ENCODE peak calls at places on chromosomes 6 and 20, in seven cellular contexts. P is pancreas, L is cardiac muscle cell, U is Panc1, W is ascending aorta, G is ovary, X is uterus. Q is an unnamed sample. For H3K36me3 and H3K4me1, the result is how much of the 10 kb centered on the place peaks cover.

GRCh38 chr6:66481216-66481615 is 774.2 kb upstream of the EYS start:
- DNase-seq in W (no peak), G (no peak), P (no peak), X (no peak), U (no peak), L (no peak), Q (no peak)

GRCh38 chr20:598133-598881 is 11.8 kb downstream of the TCF15 start:
- DNase-seq in X (no peak), P (no peak), W (no peak), U (no peak), G (no peak), L (no peak), Q (no peak)

GRCh38 chr6:63941747-63942470 is 306.3 kb downstream of the PHF3 start:
- DNase-seq in X (no peak), L (no peak), P (no peak), G (no peak), U (no peak), W (no peak), Q (no peak)

GRCh38 chr20:6162239-6162638 is 39.4 kb upstream of the FERMT1 start:
- DNase-seq in P (peak), W (no peak), G (no peak), L (peak), X (peak), U (no peak), Q (peak)

GRCh38 chr20:32580970-32581838 is 3.9 kb downstream of the NOL4L start:
- DNase-seq in P (no peak), X (no peak), U (no peak), G (no peak), L (peak), W (no peak), Q (no peak)

GRCh38 chr20:58911970-58912369 is 59.5 kb downstream of the GNAS start:
- DNase-seq in L (no peak), G (no peak), U (no peak), P (no peak), W (no peak), X (no peak), Q (no peak)

GRCh38 chr6:109240370-109241084 is 141.7 kb downstream of the CD164 start:
- DNase-seq in L (no peak), W (no peak), X (no peak), G (no peak), U (no peak), P (no peak), Q (no peak)

GRCh38 chr20:63005862-63006564 is 751 bp downstream of the BHLHE23 start:
- DNase-seq in W (no peak), P (no peak), U (no peak), G (no peak), L (peak), X (no peak), Q (no peak)

GRCh38 chr20:31920275-31920855 is 31.5 kb downstream of the PDRG1 start:
- DNase-seq in L (no peak), W (no peak), U (no peak), X (no peak), G (no peak), P (no peak), Q (no peak)

GRCh38 chr6:150018846-150019580 is 6.3 kb downstream of the RAET1L start:
- DNase-seq in X (no peak), W (no peak), L (no peak), U (no peak), G (no peak), P (no peak), Q (no peak)

GRCh38 chr6:31453259-31453658 is 44.7 kb upstream of the MICB start:
- DNase-seq in U (no peak), W (no peak), G (no peak), X (no peak), L (no peak), P (no peak), Q (no peak)

GRCh38 chr6:25278914-25279747 is at the start of gene CARMIL1:
- DNase-seq in L (peak), U (no peak), W (peak), X (peak), G (peak), P (peak), Q (peak)

GRCh38 chr6:21726676-21727075 is 133.1 kb downstream of the SOX4 start:
- DNase-seq in L (no peak), P (no peak), W (no peak), G (no peak), U (no peak), X (no peak), Q (no peak)

GRCh38 chr6:42279144-42279781 is 61.6 kb upstream of the MRPS10 start:
- DNase-seq in G (peak), P (no peak), X (peak), L (no peak), W (no peak), U (no peak), Q (no peak)

GRCh38 chr6:137910843-137911456 is 43.9 kb downstream of the TNFAIP3 start:
- DNase-seq in G (no peak), U (no peak), X (no peak), L (no peak), P (no peak), W (no peak), Q (no peak)

GRCh38 chr6:75386050-75386770 is 101.6 kb upstream of the TMEM30A start:
- DNase-seq in X (no peak), W (no peak), G (no peak), P (no peak), L (no peak), U (no peak), Q (no peak)

GRCh38 chr6:142744836-142745235 is 200.1 kb downstream of the HIVEP2 start:
- DNase-seq in W (no peak), L (no peak), X (no peak), G (no peak), P (no peak), U (no peak), Q (no peak)

GRCh38 chr6:53041356-53041755 is 23.8 kb upstream of the FBXO9 start:
- DNase-seq in G (no peak), L (no peak), X (no peak), W (no peak), P (no peak), U (no peak), Q (no peak)

GRCh38 chr20:56069016-56069415 is 63.7 kb upstream of the CBLN4 start:
- DNase-seq in P (no peak), G (no peak), L (no peak), W (no peak), U (no peak), X (no peak), Q (no peak)

GRCh38 chr6:157726892-157727628 is 96.0 kb upstream of the SNX9 start:
- DNase-seq in X (peak), W (no peak), P (peak), G (peak), U (no peak), L (no peak), Q (peak)

GRCh38 chr20:298755-299391 is 1.5 kb downstream of the ZCCHC3 start:
- DNase-seq in X (no peak), P (no peak), G (no peak), L (no peak), W (no peak), U (no peak), Q (no peak)

GRCh38 chr6:151004415-151005024 is 139.0 kb downstream of the MTHFD1L start:
- DNase-seq in W (no peak), P (no peak), G (no peak), X (peak), L (no peak), U (peak), Q (no peak)

GRCh38 chr20:16940701-16941100 is 192.5 kb downstream of the OTOR start:
- DNase-seq in U (no peak), X (no peak), G (no peak), W (no peak), L (no peak), P (no peak), Q (no peak)

GRCh38 chr20:33261465-33261864 is 21.5 kb upstream of the BPIFB1 start:
- DNase-seq in X (no peak), U (no peak), P (no peak), W (no peak), L (no peak), G (no peak), Q (no peak)

GRCh38 chr6:131923356-131923755 is 27.8 kb downstream of the CCN2 start:
- DNase-seq in L (peak), X (peak), W (no peak), G (peak), P (peak), U (no peak), Q (peak)

GRCh38 chr6:167676000-167676665 is 150.6 kb upstream of the AFDN start:
- DNase-seq in X (peak), G (peak), W (no peak), L (peak), P (peak), U (no peak), Q (no peak)

GRCh38 chr6:74606488-74607135 is 599.2 kb downstream of the COL12A1 start:
- DNase-seq in X (peak), L (no peak), G (no peak), P (no peak), W (no peak), U (no peak), Q (no peak)

GRCh38 chr20:6074784-6075183 is 20.9 kb upstream of the LRRN4 start:
- DNase-seq in L (no peak), U (no peak), X (no peak), P (no peak), G (no peak), W (no peak), Q (no peak)

GRCh38 chr6:15908871-15909270 is 220.0 kb upstream of the MYLIP start:
- DNase-seq in U (no peak), X (no peak), W (no peak), P (no peak), G (no peak), L (no peak), Q (no peak)

GRCh38 chr6:111666812-111667211 is 61.1 kb upstream of the TRAF3IP2 start:
- DNase-seq in P (no peak), X (peak), L (no peak), U (no peak), G (no peak), W (no peak), Q (no peak)
- H3K36me3 ChIP-seq in P (under half), X (under half), L (under half), U (under half), G (under half), W (under half), Q (under half)

GRCh38 chr6:170129691-170130171 is 161.1 kb downstream of the DLL1 start:
- DNase-seq in P (peak), L (peak), U (no peak), X (no peak), W (no peak), G (peak), Q (peak)
- H3K4me1 ChIP-seq in P (under half), L (under half), U (under half), X (under half), W (under half), G (under half), Q (under half)

GRCh38 chr6:7418238-7418905 is 28.8 kb downstream of the RIOK1 start:
- DNase-seq in X (no peak), U (no peak), P (no peak), G (no peak), W (no peak), L (no peak), Q (no peak)
- H3K36me3 ChIP-seq in X (under half), U (under half), P (under half), G (under half), W (half or more), L (under half), Q (under half)

GRCh38 chr20:49393803-49394202 is 88.7 kb downstream of the KCNB1 start:
- DNase-seq in X (no peak), W (no peak), L (no peak), G (no peak), P (no peak), U (no peak), Q (no peak)
- H3K4me1 ChIP-seq in X (under half), W (under half), L (under half), G (under half), P (under half), U (under half), Q (under half)

GRCh38 chr20:36474563-36474962 is 66.8 kb upstream of the MYL9 start:
- DNase-seq in G (no peak), X (no peak), W (no peak), L (no peak), U (no peak), P (no peak), Q (peak)
- H3K36me3 ChIP-seq in G (under half), X (under half), W (under half), L (under half), U (under half), P (under half), Q (under half)

DNA sequence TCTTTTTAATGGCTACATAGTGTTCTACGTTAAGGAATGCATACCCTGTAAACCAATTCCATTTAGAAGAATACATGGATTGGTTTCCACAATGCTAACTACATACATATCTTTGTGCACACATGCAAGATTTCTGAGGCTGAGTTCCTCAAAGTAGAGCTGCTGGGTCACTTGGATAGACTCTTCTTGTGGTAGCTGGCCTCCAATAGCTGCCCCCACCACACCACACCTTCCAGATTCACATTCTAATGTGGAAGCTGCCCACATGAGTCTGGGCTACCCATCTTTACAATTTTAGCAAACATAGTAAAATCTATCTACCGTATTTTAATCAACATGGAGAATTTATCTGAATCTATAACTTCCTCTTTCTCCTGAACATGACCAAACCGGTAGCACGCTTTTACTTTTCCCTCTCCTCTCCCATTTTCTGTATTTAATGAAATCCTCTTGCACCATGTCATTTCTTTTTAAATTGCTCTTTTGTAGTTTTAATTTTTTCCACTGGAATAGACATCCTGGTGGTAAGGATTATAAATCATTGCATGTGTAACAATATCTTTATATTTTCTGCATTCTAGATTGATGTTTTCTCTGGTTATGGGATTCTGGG is 74.7 kb upstream of the CITED2 start:
- DNase-seq in L (no peak), X (no peak), P (no peak), U (no peak), G (no peak), W (no peak), Q (no peak)
- H3K4me1 ChIP-seq in L (under half), X (under half), P (under half), U (under half), G (under half), W (under half), Q (under half)

GRCh38 chr20:4787069-4787468 is 65.4 kb downstream of the PRND start:
- DNase-seq in L (no peak), X (no peak), G (no peak), P (no peak), U (no peak), W (no peak), Q (no peak)

GRCh38 chr20:4781637-4782349 is 60.1 kb downstream of the PRND start:
- DNase-seq in L (no peak), W (no peak), P (no peak), G (no peak), X (no peak), U (no peak), Q (no peak)

GRCh38 chr20:4781211-4781610 is 59.5 kb downstream of the PRND start:
- DNase-seq in P (no peak), L (no peak), W (no peak), G (no peak), U (no peak), X (no peak), Q (no peak)

GRCh38 chr20:4780245-4780644 is 58.5 kb downstream of the PRND start:
- DNase-seq in U (no peak), X (no peak), L (no peak), P (no peak), G (no peak), W (no peak), Q (no peak)

DNA sequence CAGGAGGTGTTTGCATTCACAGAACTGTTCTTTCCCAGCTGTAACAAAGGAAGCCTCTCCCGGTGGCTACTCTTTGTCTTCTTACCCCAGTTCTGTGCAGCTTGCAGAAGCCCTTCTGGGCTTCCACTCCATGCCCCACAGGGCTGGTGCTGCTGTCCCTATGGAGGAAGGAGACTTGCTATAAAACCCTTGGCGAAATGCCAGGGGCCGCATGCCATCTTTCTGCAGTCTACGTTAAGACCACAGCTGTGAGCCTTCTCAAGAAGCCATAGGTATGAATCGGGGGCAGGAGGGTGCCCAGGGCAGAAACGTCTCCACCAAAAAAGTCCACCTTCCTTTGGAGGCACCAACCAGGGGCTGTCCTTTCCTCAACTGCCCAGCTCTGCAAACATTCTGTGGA is 60.7 kb downstream of the PRND start:
- DNase-seq in L (no peak), X (no peak), P (peak), U (no peak), G (no peak), W (no peak), Q (no peak)
- H3K36me3 ChIP-seq in L (under half), X (under half), P (under half), U (under half), G (under half), W (under half), Q (under half)